ENCODE peak calls at places on chromosomes 6 and 20, in five cellular contexts. X is ovary, P is cardiac fibroblast, T is B cell, E is IMR-90. M is an unnamed sample.

GRCh38 chr20:58233881-58234528 is 5.6 kb upstream of the ANKRD60 start:
- DNase-seq in E (no peak), P (no peak), X (peak), T (no peak), M (no peak)

GRCh38 chr6:24838994-24839393 is 40.3 kb upstream of the ARMH2 start:
- DNase-seq in X (no peak), T (no peak), P (no peak), E (no peak), M (no peak)

GRCh38 chr6:1916334-1916985 is 306.7 kb downstream of the FOXC1 start:
- DNase-seq in X (no peak), E (peak), P (peak), T (no peak), M (no peak)

GRCh38 chr6:77650098-77650663 is 2.7 kb upstream of the MEI4 start:
- DNase-seq in T (no peak), X (peak), E (no peak), P (peak), M (no peak)

GRCh38 chr6:76230711-76231110 is 158.2 kb upstream of the IMPG1 start:
- DNase-seq in E (no peak), P (no peak), X (no peak), T (no peak), M (no peak)

GRCh38 chr20:19457551-19457950 is 245.1 kb downstream of the SLC24A3 start:
- DNase-seq in T (no peak), P (no peak), X (no peak), E (no peak), M (no peak)

GRCh38 chr6:138662474-138662873 is 111.1 kb upstream of the CCDC28A start:
- DNase-seq in P (peak), T (no peak), X (no peak), E (peak), M (no peak)

GRCh38 chr6:87747646-87748045 is 45.6 kb upstream of the AKIRIN2 start:
- DNase-seq in P (no peak), T (no peak), E (no peak), X (no peak), M (no peak)

GRCh38 chr6:24666097-24666615 is 543 bp downstream of the TDP2 start:
- DNase-seq in X (peak), T (no peak), P (no peak), E (peak), M (no peak)

GRCh38 chr6:120055071-120055470 is 705.5 kb upstream of the MAN1A1 start:
- DNase-seq in P (no peak), X (no peak), E (no peak), T (no peak), M (no peak)

GRCh38 chr6:89148016-89148750 is 2.3 kb downstream of the PM20D2 start:
- DNase-seq in E (peak), P (peak), T (no peak), X (peak), M (no peak)

GRCh38 chr6:4864534-4864933 is 88.3 kb downstream of the CDYL start:
- DNase-seq in E (no peak), T (no peak), P (no peak), X (no peak), M (no peak)

GRCh38 chr6:117531346-117531745 is 48.9 kb downstream of the DCBLD1 start:
- DNase-seq in P (peak), T (no peak), X (no peak), E (no peak), M (no peak)

GRCh38 chr6:28995093-28995650 is 9.9 kb downstream of the ZNF311 start:
- DNase-seq in T (no peak), E (peak), X (no peak), P (no peak), M (no peak)

GRCh38 chr20:15515706-15516105 is 1057.5 kb downstream of the KIF16B start:
- DNase-seq in P (no peak), X (no peak), E (no peak), T (no peak), M (no peak)

GRCh38 chr6:30399390-30400058 is 54.6 kb downstream of the RPP21 start:
- DNase-seq in P (peak), E (peak), X (no peak), T (no peak), M (no peak)

GRCh38 chr6:56382416-56382940 is 135.1 kb upstream of the COL21A1 start:
- DNase-seq in E (no peak), P (no peak), X (no peak), T (no peak), M (no peak)

GRCh38 chr6:337782-338464 is 45.6 kb downstream of the DUSP22 start:
- DNase-seq in X (no peak), E (peak), P (no peak), T (peak), M (no peak)

GRCh38 chr6:119484598-119484997 is 135.0 kb upstream of the MAN1A1 start:
- DNase-seq in E (peak), T (no peak), P (peak), X (no peak), M (no peak)

GRCh38 chr6:10478187-10479040 is 42.7 kb upstream of the GCNT2 start:
- DNase-seq in X (no peak), P (peak), E (peak), T (peak), M (peak)

GRCh38 chr6:32852018-32852843 is 1.3 kb downstream of the TAP1 start:
- DNase-seq in E (no peak), T (no peak), P (no peak), X (peak), M (no peak)

GRCh38 chr6:32883789-32884188 is 29.8 kb downstream of the PSMB9 start:
- DNase-seq in X (peak), T (no peak), P (peak), E (peak), M (no peak)

GRCh38 chr20:1503564-1504227 is 12.5 kb upstream of the SIRPB2 start:
- DNase-seq in P (peak), X (no peak), E (peak), T (peak), M (no peak)

GRCh38 chr20:53578492-53579222 is 15.0 kb downstream of the ZNF217 start:
- DNase-seq in P (peak), X (peak), T (peak), E (peak), M (peak)

GRCh38 chr6:104306206-104306605 is 553.5 kb downstream of the HACE1 start:
- DNase-seq in P (peak), T (no peak), X (no peak), E (no peak), M (no peak)

GRCh38 chr20:64084209-64085152 is at the start of gene LKAAEAR1:
- DNase-seq in T (peak), P (no peak), E (no peak), X (no peak), M (no peak)

GRCh38 chr6:30615219-30615957 is 1.7 kb downstream of the PPP1R10 start:
- DNase-seq in P (peak), T (no peak), X (peak), E (peak), M (no peak)

GRCh38 chr6:96649926-96650325 is 87.0 kb downstream of the FHL5 start:
- DNase-seq in P (no peak), E (no peak), T (no peak), X (no peak), M (no peak)

GRCh38 chr6:153511896-153512496 is 380.9 kb upstream of the RGS17 start:
- DNase-seq in X (no peak), E (peak), T (no peak), P (peak), M (no peak)

GRCh38 chr6:112027942-112028674 is 25.8 kb upstream of the CCN6 start:
- DNase-seq in T (no peak), E (no peak), X (no peak), P (no peak), M (no peak)

DNA sequence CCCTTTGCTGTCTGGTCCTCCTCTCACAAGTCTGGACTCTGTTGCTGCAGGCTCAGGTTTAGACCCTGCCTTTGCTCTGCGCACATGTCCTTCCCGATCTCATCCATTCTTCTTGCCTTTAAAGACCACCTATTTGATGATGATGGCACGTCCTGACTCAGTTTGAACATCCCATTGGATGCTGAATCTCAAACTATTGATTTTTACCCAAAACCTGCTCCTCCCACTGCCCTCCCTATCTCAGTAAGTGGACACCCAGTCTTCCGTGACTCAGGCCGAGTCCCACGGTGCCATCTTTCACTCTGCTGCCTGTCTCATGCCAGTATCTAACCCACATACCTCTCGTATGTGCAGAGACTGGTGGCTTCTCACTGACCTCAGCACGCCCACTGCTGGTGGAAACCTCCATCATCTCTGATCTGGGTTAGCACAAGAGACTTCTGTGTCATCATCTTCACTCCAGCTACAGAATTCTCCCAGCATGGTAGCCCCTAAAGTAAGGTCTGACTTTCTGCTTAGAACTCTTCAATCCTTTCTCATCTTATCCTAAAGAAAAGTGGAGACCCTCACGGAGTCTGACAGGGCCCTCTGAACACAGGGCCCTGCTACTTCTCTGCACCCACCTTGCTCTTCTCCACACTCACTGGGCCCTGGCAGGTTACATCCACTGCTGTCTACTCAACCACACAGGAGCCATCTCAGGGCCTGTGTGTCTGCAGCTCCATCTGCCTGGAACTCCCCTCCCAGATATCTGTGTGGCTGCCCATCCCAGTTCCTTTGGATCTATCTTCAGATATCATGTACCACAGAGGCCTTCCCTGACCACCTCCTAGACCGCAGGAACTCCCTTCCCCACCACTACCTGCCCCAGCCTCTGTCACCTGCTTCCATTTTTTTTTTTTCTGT is 387.1 kb upstream of the AGPAT4 start:
- DNase-seq in P (no peak), E (no peak), X (no peak), T (no peak), M (no peak)
- TF ChIP-seq CTCF in P (no peak), E (no peak), X (no peak), T (no peak), M (peak)

DNA sequence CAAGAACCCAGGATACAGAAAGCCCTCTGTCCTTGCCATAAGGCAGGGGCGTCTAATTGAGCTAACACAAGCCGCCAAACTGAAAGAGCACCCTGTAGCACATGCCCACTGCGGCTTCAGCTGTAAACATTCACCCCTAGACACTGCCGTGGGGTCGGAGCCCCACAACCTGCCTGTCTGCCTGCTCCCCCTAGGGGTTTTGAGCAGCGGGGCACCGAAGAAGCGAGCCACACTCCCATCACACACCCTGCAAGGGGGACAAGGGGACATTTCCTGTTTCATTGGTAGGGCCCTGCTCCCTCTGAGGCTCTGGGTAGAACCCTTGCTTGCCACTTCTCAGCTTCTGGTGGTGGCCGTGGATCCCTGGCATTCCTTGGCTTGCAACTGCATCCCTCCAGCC is 45.2 kb upstream of the BCLAF1 start:
- DNase-seq in T (no peak), X (no peak), P (no peak), E (no peak), M (no peak)
- TF ChIP-seq CTCF in T (no peak), X (no peak), P (no peak), E (no peak), M (no peak)

DNA sequence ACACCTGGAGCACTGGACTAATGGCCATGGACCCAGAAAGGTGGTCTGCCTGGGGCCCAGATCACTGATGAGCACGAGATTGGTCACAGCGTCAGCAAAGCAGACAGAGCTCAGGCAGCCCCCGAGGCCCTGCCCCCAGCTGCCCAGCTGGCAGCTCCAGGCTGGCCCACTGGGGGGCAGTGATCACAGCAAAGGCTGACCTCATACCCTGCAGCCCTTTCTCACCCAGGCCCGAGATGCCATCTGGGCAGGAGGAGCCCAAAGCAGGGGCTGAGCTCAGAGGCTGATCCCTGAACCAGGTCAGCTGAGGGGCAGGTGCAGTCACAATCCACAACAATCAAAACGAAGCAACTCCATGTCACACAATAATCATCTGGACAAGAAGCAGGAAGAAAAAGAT is 4.1 kb downstream of the MAP1LC3A start:
- DNase-seq in E (peak), T (peak), X (no peak), P (peak), M (peak)
- TF ChIP-seq CTCF in E (peak), T (peak), X (no peak), P (peak), M (peak)

GRCh38 chr6:43951063-43951755 is 176.0 kb downstream of the MRPL14 start:
- DNase-seq in E (no peak), P (peak), T (no peak), X (no peak), M (no peak)
- TF ChIP-seq CTCF in E (peak), P (peak), T (no peak), X (no peak), M (peak)

DNA sequence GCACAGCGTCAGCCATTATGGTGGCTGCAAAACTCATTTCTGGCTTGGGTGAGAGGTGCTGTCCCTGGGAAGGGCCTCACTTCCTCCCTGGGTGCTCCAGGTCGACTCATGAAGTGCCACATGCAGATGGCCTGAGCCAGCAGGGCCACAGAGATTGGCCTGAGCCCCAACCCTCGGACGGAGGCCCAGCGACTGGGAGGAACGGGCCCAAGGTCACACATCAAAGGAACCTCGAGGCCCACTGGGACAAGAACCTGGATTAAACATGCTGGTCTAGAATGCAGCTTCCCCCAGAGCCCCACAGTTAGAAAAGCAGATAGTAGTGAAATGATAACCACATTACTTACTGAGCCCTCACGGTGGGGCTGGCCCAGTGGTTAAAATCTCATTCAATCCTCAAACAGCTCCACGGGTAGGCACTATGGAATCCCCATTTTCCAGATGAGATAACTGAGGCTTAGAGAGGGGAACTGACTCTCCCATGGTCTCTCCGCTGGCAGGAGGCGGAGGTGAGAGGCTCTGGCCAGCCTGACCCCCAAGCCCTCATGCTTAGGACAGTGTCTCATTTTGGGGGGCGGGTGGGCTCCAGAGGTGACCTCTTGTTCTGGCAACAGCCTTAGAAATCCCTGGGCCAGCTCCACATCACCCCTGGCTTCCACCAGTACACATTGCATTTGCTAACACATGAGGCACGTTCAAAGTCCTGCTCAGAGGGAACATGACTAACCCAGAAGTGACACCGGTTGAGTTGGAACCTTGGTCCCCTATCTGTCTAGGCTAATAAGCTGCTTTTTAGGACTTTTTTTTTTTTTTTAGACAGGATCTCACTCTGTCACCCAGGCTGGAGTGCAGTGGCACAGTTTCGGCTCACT is 53.0 kb downstream of the SRC start:
- DNase-seq in P (no peak), X (no peak), E (no peak), T (no peak), M (no peak)
- TF ChIP-seq CTCF in P (no peak), X (no peak), E (no peak), T (no peak), M (no peak)

GRCh38 chr20:44610313-44610965 is 28.1 kb downstream of the PKIG start:
- DNase-seq in X (no peak), E (no peak), T (no peak), P (no peak), M (no peak)
- TF ChIP-seq CTCF in X (no peak), E (no peak), T (peak), P (no peak), M (no peak)

M was measured in D721Med.